ENCODE peak calls at places on chromosomes 5 and 9, in five cellular contexts. J is CD8-positive, alpha-beta T cell; X is T-helper 9 cell; Y is AG20443; R is germinal center. S is an unnamed sample.

GRCh38 chr9:135584371-135584770 is 22.8 kb downstream of the PAEP start:
- DNase-seq in R (no peak), X (no peak), J (no peak), Y (peak), S (no peak)

GRCh38 chr5:145162641-145163040 is 672.5 kb downstream of the PRELID2 start:
- DNase-seq in X (no peak), R (no peak), J (no peak), Y (no peak), S (no peak)

GRCh38 chr5:102231693-102232619 is 64.1 kb downstream of the SLCO4C1 start:
- DNase-seq in X (no peak), J (no peak), Y (no peak), R (no peak), S (no peak)

GRCh38 chr9:133962341-133962740 is 29.8 kb downstream of the VAV2 start:
- DNase-seq in Y (no peak), R (no peak), X (no peak), J (no peak), S (no peak)

GRCh38 chr9:129401623-129402340 is 219.1 kb downstream of the C9orf50 start:
- DNase-seq in J (no peak), R (no peak), X (no peak), Y (no peak), S (no peak)

GRCh38 chr5:149455889-149456409 is 76.9 kb upstream of the IL17B start:
- DNase-seq in Y (peak), X (no peak), J (no peak), R (no peak), S (no peak)

GRCh38 chr5:78537821-78538220 is 110.8 kb downstream of the LHFPL2 start:
- DNase-seq in R (peak), X (no peak), J (no peak), Y (peak), S (no peak)

GRCh38 chr9:109182940-109183798 is 16.1 kb upstream of the FRRS1L start:
- DNase-seq in Y (peak), X (no peak), R (peak), J (no peak), S (no peak)

GRCh38 chr5:107532182-107532878 is 138.4 kb downstream of the EFNA5 start:
- DNase-seq in Y (no peak), R (no peak), J (no peak), X (no peak), S (no peak)

GRCh38 chr5:83396662-83397061 is 74.9 kb upstream of the VCAN start:
- DNase-seq in Y (no peak), J (no peak), X (no peak), R (no peak), S (no peak)

GRCh38 chr5:141525659-141526058 is 36.8 kb downstream of the PCDHGC5 start:
- DNase-seq in J (no peak), X (no peak), R (no peak), Y (no peak), S (no peak)

GRCh38 chr5:33937700-33938506 is 1.7 kb downstream of the RXFP3 start:
- DNase-seq in X (no peak), R (no peak), J (no peak), Y (no peak), S (no peak)

GRCh38 chr9:109907400-109907799 is 127.4 kb downstream of the PALM2AKAP2 start:
- DNase-seq in Y (no peak), R (no peak), X (no peak), J (no peak), S (no peak)

GRCh38 chr9:97983524-97984187 is 515 bp downstream of the ANP32B start:
- DNase-seq in J (peak), X (peak), R (peak), Y (peak), S (peak)